ENCODE peak calls at places on chromosomes 5 and 9, in eight cellular contexts. Z is sigmoid colon, X is esophagus squamous epithelium, G is progenitor cell of endocrine pancreas, L is A549, Y is Peyer's patch, S is PC-9, I is heart right ventricle. V is an unnamed sample.

GRCh38 chr5:140295414-140295813 is 7.5 kb downstream of the PFDN1 start:
- DNase-seq in S (peak), Y (no peak), Z (peak), L (peak), I (peak), G (no peak), X (no peak), V (no peak)

GRCh38 chr5:134430001-134430569 is 18.4 kb upstream of the CDKN2AIPNL start:
- DNase-seq in Y (no peak), Z (no peak), G (no peak), S (no peak), L (no peak), X (no peak), I (no peak), V (no peak)

GRCh38 chr9:93254806-93255519 is 71.0 kb downstream of the WNK2 start:
- DNase-seq in L (no peak), G (no peak), Y (no peak), Z (peak), I (no peak), S (no peak), X (no peak), V (no peak)

GRCh38 chr9:21395778-21396717 is 10.8 kb upstream of the IFNA2 start:
- DNase-seq in S (no peak), G (peak), Y (peak), X (no peak), I (peak), L (peak), Z (peak), V (peak)

GRCh38 chr9:122209451-122209850 is 19.3 kb downstream of the LHX6 start:
- DNase-seq in Y (peak), L (no peak), G (no peak), I (no peak), S (no peak), Z (no peak), X (no peak), V (no peak)

GRCh38 chr5:107542428-107542827 is 128.3 kb downstream of the EFNA5 start:
- DNase-seq in X (no peak), Y (no peak), L (peak), S (peak), Z (peak), G (no peak), I (peak), V (no peak)

GRCh38 chr5:71891856-71892255 is 172.8 kb downstream of the CARTPT start:
- DNase-seq in G (no peak), X (no peak), Y (no peak), Z (no peak), S (peak), L (peak), I (peak), V (no peak)

GRCh38 chr5:43396762-43397304 is 15.4 kb downstream of the CCL28 start:
- DNase-seq in Z (peak), Y (peak), L (peak), X (no peak), I (peak), S (no peak), G (no peak), V (peak)

GRCh38 chr9:134968011-134968822 is 50.5 kb upstream of the FCN1 start:
- DNase-seq in I (no peak), S (no peak), Z (peak), L (no peak), X (no peak), Y (peak), G (no peak), V (peak)

GRCh38 chr9:120583958-120584369 is 4.0 kb upstream of the CDK5RAP2 start:
- DNase-seq in L (peak), G (no peak), S (peak), I (peak), Z (no peak), X (no peak), Y (no peak), V (peak)

GRCh38 chr5:43648499-43649124 is 45.6 kb downstream of the NNT start:
- DNase-seq in X (no peak), Y (no peak), G (no peak), I (no peak), Z (no peak), L (no peak), S (peak), V (no peak)

GRCh38 chr9:34797367-34797766 is 87.4 kb upstream of the CCL21 start:
- DNase-seq in L (no peak), G (no peak), S (no peak), Y (no peak), X (no peak), I (no peak), Z (no peak), V (no peak)

GRCh38 chr9:84512493-84512892 is 157.0 kb upstream of the NTRK2 start:
- DNase-seq in L (peak), G (no peak), Z (no peak), X (no peak), Y (no peak), S (no peak), I (no peak), V (no peak)

GRCh38 chr5:92911293-92911692 is 669.7 kb downstream of the NR2F1-AS1 start:
- DNase-seq in X (no peak), G (no peak), I (no peak), L (no peak), Z (no peak), Y (no peak), S (no peak), V (no peak)

DNA sequence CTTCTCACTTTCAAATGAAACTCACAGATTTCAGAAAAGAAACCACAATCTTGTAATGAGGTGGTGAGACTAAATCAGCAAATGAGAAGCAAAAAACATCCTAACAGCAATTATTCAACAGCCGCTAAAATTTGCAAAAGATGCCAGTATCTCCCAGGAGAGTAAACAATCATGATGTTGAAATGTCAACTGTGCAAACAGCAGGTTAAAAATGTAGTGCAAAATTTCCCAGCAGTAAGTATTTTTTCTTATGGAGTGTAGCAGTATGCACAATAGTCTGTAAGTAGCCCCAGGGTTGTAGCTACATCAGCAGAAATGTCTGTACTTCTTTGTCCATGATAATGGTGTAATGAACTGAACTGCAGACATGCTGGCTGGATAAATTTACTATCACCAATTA is 31.5 kb downstream of the GRIN3A start:
- DNase-seq in X (no peak), I (no peak), S (no peak), Y (no peak), Z (no peak), G (no peak), L (no peak), V (no peak)
- TF ChIP-seq CTCF in X (no peak), I (no peak), S (no peak), Y (no peak), Z (no peak), G (no peak), L (no peak), V (no peak)

GRCh38 chr9:86287013-86287412 is 4.7 kb upstream of the ISCA1 start:
- DNase-seq in Y (no peak), S (no peak), Z (no peak), G (no peak), I (no peak), L (peak), X (no peak), V (no peak)
- TF ChIP-seq CTCF in Y (no peak), S (peak), Z (no peak), G (peak), I (no peak), L (peak), X (no peak), V (no peak)

DNA sequence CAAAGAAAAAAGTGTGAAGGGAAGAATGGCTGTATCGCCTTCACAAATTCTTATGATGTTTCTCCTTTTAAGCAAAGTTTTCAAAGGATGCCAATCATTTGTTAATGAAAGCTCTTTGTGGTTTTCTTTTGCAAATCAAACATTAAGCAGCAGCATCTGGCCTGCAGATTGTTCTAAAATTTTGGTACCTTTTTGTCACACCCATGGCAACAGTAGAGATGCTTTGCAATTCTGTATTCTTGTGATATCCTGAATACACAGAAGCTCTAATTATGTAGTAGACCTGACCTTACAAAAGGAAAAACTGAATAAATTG is 79.8 kb downstream of the CDO1 start:
- DNase-seq in X (no peak), L (no peak), Z (no peak), Y (no peak), I (no peak), S (no peak), G (no peak), V (no peak)
- TF ChIP-seq CTCF in X (no peak), L (no peak), Z (no peak), Y (no peak), I (no peak), S (no peak), G (no peak), V (no peak)

GRCh38 chr9:81083062-81083461 is 606.3 kb downstream of the TLE1 start:
- DNase-seq in Z (peak), I (no peak), L (peak), S (no peak), Y (no peak), G (no peak), X (no peak), V (no peak)
- TF ChIP-seq CTCF in Z (peak), I (no peak), L (no peak), S (peak), Y (no peak), G (peak), X (no peak), V (no peak)

DNA sequence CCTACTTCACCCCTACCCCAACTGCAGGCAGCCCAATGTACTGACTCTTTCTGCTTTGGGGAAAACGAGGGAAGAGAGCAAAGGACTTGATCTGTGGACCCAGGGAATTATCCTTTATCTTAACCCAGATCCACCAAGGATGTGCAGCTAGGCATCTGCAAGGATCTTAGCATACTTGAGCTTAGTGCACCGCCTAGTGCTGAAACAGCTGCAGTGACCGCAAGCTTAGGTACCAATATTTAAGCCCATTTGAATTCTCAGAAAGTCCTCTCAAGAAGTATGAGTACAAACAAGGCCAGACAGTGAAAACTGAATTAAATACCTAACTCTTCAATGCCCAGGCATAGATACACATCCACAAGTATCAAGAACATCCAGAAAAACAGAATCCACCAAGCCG is 576.7 kb upstream of the ADAMTS16 start:
- DNase-seq in I (no peak), Z (no peak), X (no peak), L (peak), G (no peak), S (no peak), Y (no peak), V (no peak)
- TF ChIP-seq CTCF in I (no peak), Z (no peak), X (no peak), L (no peak), G (peak), S (peak), Y (no peak), V (no peak)

GRCh38 chr5:55994998-55995914 is 493 bp upstream of the IL6ST start:
- DNase-seq in I (peak), G (peak), Z (peak), L (peak), Y (peak), X (peak), S (peak), V (peak)
- TF ChIP-seq CTCF in I (peak), G (peak), Z (no peak), L (no peak), Y (no peak), X (no peak), S (no peak), V (no peak)